ENCODE peak calls at places on chromosomes 13 and 19, in nine cellular contexts. B is fibroblast of mammary gland, F is suprapubic skin, D is NB4, X is heart left ventricle, A is IMR-90, Y is AG09309, M is GM12891, K is epithelial cell of prostate. J is an unnamed sample.

GRCh38 chr19:35140898-35141626 is 2.0 kb upstream of the FXYD7 start:
- DNase-seq in X (peak), K (peak), A (peak), Y (no peak), M (peak), B (peak), F (peak), D (peak), J (peak)

GRCh38 chr13:92270990-92271389 is 872.6 kb downstream of the GPC5 start:
- DNase-seq in K (no peak), B (no peak), M (no peak), D (no peak), A (no peak), X (no peak), F (no peak), Y (no peak), J (no peak)

GRCh38 chr19:23762884-23763711 is 4.4 kb upstream of the ZNF681 start:
- DNase-seq in X (peak), F (peak), M (peak), D (peak), Y (no peak), A (peak), B (peak), K (no peak), J (peak)

GRCh38 chr13:79807554-79807953 is 326.6 kb downstream of the NDFIP2 start:
- DNase-seq in B (no peak), A (no peak), K (no peak), M (no peak), D (no peak), X (no peak), Y (no peak), F (no peak), J (no peak)

GRCh38 chr19:15640904-15641597 is 354 bp downstream of the CYP4F3 start:
- DNase-seq in A (no peak), D (peak), Y (no peak), K (no peak), X (no peak), M (no peak), B (no peak), F (no peak), J (no peak)

GRCh38 chr13:108302279-108302678 is 32.8 kb downstream of the TNFSF13B start:
- DNase-seq in K (no peak), A (peak), F (no peak), Y (no peak), X (no peak), M (no peak), D (no peak), B (no peak), J (no peak)

GRCh38 chr13:110447058-110447511 is 114.4 kb downstream of the RAB20 start:
- DNase-seq in A (peak), F (no peak), B (peak), D (no peak), K (no peak), X (no peak), Y (no peak), M (no peak), J (peak)

GRCh38 chr13:28751210-28751935 is 32.6 kb upstream of the SLC46A3 start:
- DNase-seq in B (no peak), A (no peak), Y (no peak), M (no peak), X (no peak), D (no peak), K (no peak), F (no peak), J (no peak)

GRCh38 chr19:572891-573825 is 762 bp downstream of the BSG start:
- DNase-seq in M (no peak), X (peak), D (peak), B (peak), K (no peak), A (peak), Y (no peak), F (peak), J (peak)

GRCh38 chr19:17254636-17255035 is 8.9 kb upstream of the NR2F6 start:
- DNase-seq in F (no peak), D (peak), Y (no peak), M (no peak), B (no peak), K (no peak), X (no peak), A (no peak), J (no peak)

GRCh38 chr19:33177417-33177976 is 16.6 kb upstream of the LRP3 start:
- DNase-seq in D (no peak), M (no peak), X (no peak), F (peak), Y (no peak), A (no peak), K (no peak), B (no peak), J (no peak)

GRCh38 chr13:98007001-98007400 is 53.5 kb downstream of the IPO5 start:
- DNase-seq in B (no peak), F (no peak), K (no peak), A (no peak), M (no peak), X (no peak), D (no peak), Y (no peak), J (no peak)

GRCh38 chr19:58586131-58586765 is 13.1 kb upstream of the MZF1 start:
- DNase-seq in B (no peak), K (no peak), Y (no peak), D (no peak), A (no peak), X (no peak), F (no peak), M (no peak), J (no peak)

GRCh38 chr19:18476507-18477041 is 38.6 kb upstream of the ISYNA1 start:
- DNase-seq in F (no peak), B (no peak), Y (no peak), D (no peak), M (no peak), K (no peak), X (no peak), A (no peak), J (no peak)

GRCh38 chr19:46426035-46426505 is 2.7 kb downstream of the PNMA8C start:
- DNase-seq in M (no peak), X (no peak), A (no peak), D (no peak), K (no peak), B (peak), F (no peak), Y (no peak), J (peak)

GRCh38 chr19:5950744-5951143 is 27.2 kb downstream of the RANBP3 start:
- DNase-seq in K (no peak), B (no peak), M (no peak), X (no peak), Y (no peak), D (no peak), F (no peak), A (no peak), J (no peak)

GRCh38 chr13:26656919-26657318 is 99.4 kb downstream of the WASF3 start:
- DNase-seq in B (peak), F (no peak), D (peak), K (no peak), M (no peak), Y (peak), A (peak), X (no peak), J (peak)

GRCh38 chr19:48663667-48664066 is 9.2 kb downstream of the NTN5 start:
- DNase-seq in X (no peak), K (no peak), A (no peak), D (no peak), B (no peak), F (peak), Y (no peak), M (no peak), J (no peak)

GRCh38 chr19:7177926-7178325 is 108.4 kb downstream of the ZNF557 start:
- DNase-seq in F (no peak), Y (no peak), K (no peak), X (no peak), A (peak), D (no peak), B (peak), M (no peak), J (no peak)

GRCh38 chr13:44267966-44268365 is 105.7 kb upstream of the SERP2 start:
- DNase-seq in Y (peak), F (no peak), D (no peak), A (peak), M (no peak), X (no peak), B (peak), K (no peak), J (peak)

GRCh38 chr19:23404676-23405075 is 9.4 kb upstream of the ZNF91 start:
- DNase-seq in B (no peak), A (no peak), M (no peak), K (no peak), Y (no peak), F (no peak), D (no peak), X (no peak), J (no peak)

GRCh38 chr13:101019126-101019525 is 344.5 kb upstream of the TMTC4 start:
- DNase-seq in Y (no peak), A (no peak), F (no peak), D (no peak), K (no peak), B (peak), M (no peak), X (no peak), J (no peak)

GRCh38 chr13:99608345-99608744 is 107.1 kb downstream of the TM9SF2 start:
- DNase-seq in A (no peak), X (no peak), B (no peak), K (no peak), Y (no peak), F (no peak), D (no peak), M (no peak), J (no peak)

GRCh38 chr13:59391696-59392095 is 772.0 kb downstream of the DIAPH3 start:
- DNase-seq in A (peak), D (peak), F (no peak), B (peak), X (peak), Y (peak), K (peak), M (peak), J (peak)

GRCh38 chr13:44365008-44365407 is 8.6 kb upstream of the SERP2 start:
- DNase-seq in M (no peak), X (no peak), D (no peak), A (peak), K (peak), Y (peak), F (no peak), B (peak), J (peak)

GRCh38 chr19:5693195-5694166 is 3.4 kb downstream of the RPL36 start:
- DNase-seq in M (no peak), F (no peak), D (peak), Y (no peak), X (peak), A (no peak), K (no peak), B (no peak), J (no peak)

GRCh38 chr19:8252922-8253589 is 43.9 kb downstream of the CERS4 start:
- DNase-seq in Y (peak), A (peak), K (no peak), F (peak), B (peak), M (peak), X (peak), D (peak), J (peak)

GRCh38 chr19:13748169-13748884 is 16.0 kb upstream of the MRI1 start:
- DNase-seq in D (no peak), F (no peak), K (no peak), A (peak), B (peak), X (no peak), M (no peak), Y (peak), J (peak)

GRCh38 chr19:49682274-49682673 is 5.2 kb downstream of the PRMT1 start:
- DNase-seq in M (no peak), X (no peak), K (no peak), Y (no peak), B (peak), D (no peak), A (no peak), F (no peak), J (no peak)

GRCh38 chr19:13905634-13906524 is at the start of the genes BRME1 and CC2D1A:
- DNase-seq in Y (peak), F (peak), A (peak), K (peak), D (peak), X (peak), M (peak), B (peak), J (peak)

GRCh38 chr19:47210689-47211316 is 20.2 kb downstream of the BBC3 start:
- DNase-seq in F (peak), B (peak), K (no peak), X (peak), Y (no peak), A (peak), D (peak), M (peak), J (peak)

GRCh38 chr13:27396252-27396846 is 28.1 kb upstream of the GTF3A start:
- DNase-seq in D (no peak), K (no peak), A (no peak), Y (no peak), M (no peak), X (no peak), B (no peak), F (no peak), J (no peak)

GRCh38 chr19:423691-424466 is 14.9 kb upstream of the C2CD4C start:
- DNase-seq in A (no peak), F (no peak), D (no peak), B (no peak), M (no peak), K (no peak), X (no peak), Y (no peak), J (no peak)

GRCh38 chr19:16027528-16027927 is 48.8 kb upstream of the TPM4 start:
- DNase-seq in X (no peak), F (no peak), A (no peak), D (no peak), B (no peak), K (no peak), Y (no peak), M (no peak), J (no peak)

GRCh38 chr19:38277969-38278680 is 13.8 kb downstream of the SPINT2 start:
- DNase-seq in B (peak), M (no peak), X (peak), F (no peak), A (peak), K (no peak), D (no peak), Y (no peak), J (no peak)

GRCh38 chr13:40974460-40975407 is 44.4 kb downstream of the ELF1 start:
- DNase-seq in D (peak), F (no peak), K (peak), M (no peak), B (peak), X (no peak), Y (peak), A (peak), J (peak)

GRCh38 chr13:91946498-91947070 is 548.2 kb downstream of the GPC5 start:
- DNase-seq in Y (no peak), M (no peak), F (no peak), A (peak), X (no peak), D (peak), K (no peak), B (no peak), J (peak)

GRCh38 chr13:112588490-112589297 is 741 bp upstream of the TUBGCP3 start:
- DNase-seq in Y (no peak), F (no peak), A (no peak), X (no peak), M (no peak), D (peak), B (no peak), K (no peak), J (no peak)